ENCODE peak calls at places on chromosomes 16 and 17, in four cellular contexts. One of them, this sample, is unnamed.

GRCh38 chr17:70172921-70173320 is 3.6 kb downstream of the KCNJ2 start:
- DNase-seq in effector memory CD4-positive, alpha-beta T cell: no peak
- DNase-seq in K562: no peak
- DNase-seq in GM23248: peak; percentile 49
- DNase-seq in this sample: no peak

GRCh38 chr17:18921912-18922451 is 30.0 kb upstream of the SLC5A10 start:
- DNase-seq in effector memory CD4-positive, alpha-beta T cell: no peak
- DNase-seq in K562: peak; percentile 27
- DNase-seq in GM23248: no peak
- DNase-seq in this sample: no peak

GRCh38 chr16:637081-638018 is 1.2 kb upstream of the METTL26 start:
- DNase-seq in effector memory CD4-positive, alpha-beta T cell: peak; percentile 83
- DNase-seq in K562: peak; percentile 89
- DNase-seq in GM23248: peak; percentile 94
- DNase-seq in this sample: peak; percentile 89

GRCh38 chr17:48546187-48546923 is 1.4 kb upstream of the HOXB2 start:
- DNase-seq in effector memory CD4-positive, alpha-beta T cell: no peak
- DNase-seq in K562: peak; percentile 69
- DNase-seq in GM23248: peak; percentile 61
- DNase-seq in this sample: no peak

GRCh38 chr16:14496786-14497185 is 133.3 kb downstream of the PARN start:
- DNase-seq in effector memory CD4-positive, alpha-beta T cell: no peak
- DNase-seq in K562: no peak
- DNase-seq in GM23248: no peak
- DNase-seq in this sample: no peak

GRCh38 chr16:17476414-17477259 is 5.9 kb upstream of the XYLT1 start:
- DNase-seq in effector memory CD4-positive, alpha-beta T cell: no peak
- DNase-seq in K562: peak; percentile 18
- DNase-seq in GM23248: peak; percentile 85
- DNase-seq in this sample: peak; percentile 72

GRCh38 chr16:20879175-20880053 is 20.7 kb downstream of the DCUN1D3 start:
- DNase-seq in effector memory CD4-positive, alpha-beta T cell: no peak
- DNase-seq in K562: no peak
- DNase-seq in GM23248: peak; percentile 58
- DNase-seq in this sample: no peak

GRCh38 chr17:57993471-57994365 is 5.7 kb upstream of the VEZF1 start:
- DNase-seq in effector memory CD4-positive, alpha-beta T cell: no peak
- DNase-seq in K562: no peak
- DNase-seq in GM23248: no peak
- DNase-seq in this sample: peak; percentile 23

GRCh38 chr16:5500526-5500925 is 402.9 kb upstream of the EEF2KMT start:
- DNase-seq in effector memory CD4-positive, alpha-beta T cell: no peak
- DNase-seq in K562: no peak
- DNase-seq in GM23248: no peak
- DNase-seq in this sample: no peak

GRCh38 chr17:67020293-67020766 is 24.0 kb upstream of the CACNG1 start:
- DNase-seq in effector memory CD4-positive, alpha-beta T cell: no peak
- DNase-seq in K562: peak; percentile 11
- DNase-seq in GM23248: no peak
- DNase-seq in this sample: no peak

GRCh38 chr17:6455321-6455705 is 11.1 kb downstream of the PIMREG start:
- DNase-seq in effector memory CD4-positive, alpha-beta T cell: no peak
- DNase-seq in K562: no peak
- DNase-seq in GM23248: no peak
- DNase-seq in this sample: no peak

GRCh38 chr16:85662976-85663830 is 25.6 kb downstream of the GINS2 start:
- DNase-seq in effector memory CD4-positive, alpha-beta T cell: no peak
- DNase-seq in K562: no peak
- DNase-seq in GM23248: no peak
- DNase-seq in this sample: no peak

GRCh38 chr16:89504061-89504460 is 4.1 kb upstream of the SPG7 start:
- DNase-seq in effector memory CD4-positive, alpha-beta T cell: no peak
- DNase-seq in K562: no peak
- DNase-seq in GM23248: no peak
- DNase-seq in this sample: no peak

GRCh38 chr16:81551141-81551808 is 106.7 kb downstream of the CMIP start:
- DNase-seq in effector memory CD4-positive, alpha-beta T cell: no peak
- DNase-seq in K562: peak; percentile 54
- DNase-seq in GM23248: peak; percentile 92
- DNase-seq in this sample: no peak

GRCh38 chr16:35788381-35788780 is 2329.0 kb downstream of the TP53TG3F start:
- DNase-seq in effector memory CD4-positive, alpha-beta T cell: no peak
- DNase-seq in K562: no peak
- DNase-seq in GM23248: no peak
- DNase-seq in this sample: no peak

GRCh38 chr17:7014995-7015586 is 2.7 kb downstream of the RNASEK start:
- DNase-seq in effector memory CD4-positive, alpha-beta T cell: peak; percentile 86
- DNase-seq in K562: no peak
- DNase-seq in GM23248: peak; percentile 81
- DNase-seq in this sample: no peak

GRCh38 chr17:43601280-43602050 is 55.3 kb upstream of the ETV4 start:
- DNase-seq in effector memory CD4-positive, alpha-beta T cell: no peak
- DNase-seq in K562: no peak
- DNase-seq in GM23248: no peak
- DNase-seq in this sample: peak; percentile 59

GRCh38 chr16:70388281-70388680 is 41.6 kb downstream of the DDX19A start:
- DNase-seq in effector memory CD4-positive, alpha-beta T cell: no peak
- DNase-seq in K562: no peak
- DNase-seq in GM23248: no peak
- DNase-seq in this sample: no peak

GRCh38 chr16:27430512-27430911 is 28.5 kb downstream of the IL21R start:
- DNase-seq in effector memory CD4-positive, alpha-beta T cell: no peak
- DNase-seq in K562: no peak
- DNase-seq in GM23248: no peak
- DNase-seq in this sample: no peak

GRCh38 chr17:29549169-29549935 is 17.5 kb downstream of the ABHD15 start:
- DNase-seq in effector memory CD4-positive, alpha-beta T cell: no peak
- DNase-seq in K562: no peak
- DNase-seq in GM23248: no peak
- DNase-seq in this sample: no peak

GRCh38 chr17:11608396-11608795 is 10.1 kb downstream of the DNAH9 start:
- DNase-seq in effector memory CD4-positive, alpha-beta T cell: no peak
- DNase-seq in K562: peak; percentile 33
- DNase-seq in GM23248: peak; percentile 1
- DNase-seq in this sample: no peak

GRCh38 chr17:68290955-68291835 is at the start of the genes ARSG and SLC16A6:
- DNase-seq in effector memory CD4-positive, alpha-beta T cell: peak; percentile 77
- DNase-seq in K562: peak; percentile 90
- DNase-seq in GM23248: peak; percentile 72
- DNase-seq in this sample: peak; percentile 96

GRCh38 chr17:59151591-59151990 is 3.4 kb downstream of the SKA2 start:
- DNase-seq in effector memory CD4-positive, alpha-beta T cell: no peak
- DNase-seq in K562: no peak
- DNase-seq in GM23248: no peak
- DNase-seq in this sample: no peak

GRCh38 chr17:81445642-81446500 is 50.6 kb downstream of the BAHCC1 start:
- DNase-seq in effector memory CD4-positive, alpha-beta T cell: no peak
- DNase-seq in K562: no peak
- DNase-seq in GM23248: no peak
- DNase-seq in this sample: no peak

GRCh38 chr16:58515871-58516767 is 802 bp downstream of the SETD6 start:
- DNase-seq in effector memory CD4-positive, alpha-beta T cell: peak; percentile 25
- DNase-seq in K562: peak; percentile 49
- DNase-seq in GM23248: peak; percentile 33
- DNase-seq in this sample: no peak

GRCh38 chr17:14204546-14204945 is 32.1 kb downstream of the CDRT15 start:
- DNase-seq in effector memory CD4-positive, alpha-beta T cell: no peak
- DNase-seq in K562: no peak
- DNase-seq in GM23248: no peak
- DNase-seq in this sample: no peak

GRCh38 chr17:15893333-15894024 is 51.5 kb upstream of the ADORA2B start:
- DNase-seq in effector memory CD4-positive, alpha-beta T cell: no peak
- DNase-seq in K562: peak; percentile 53
- DNase-seq in GM23248: peak; percentile 29
- DNase-seq in this sample: no peak

GRCh38 chr17:79280822-79281572 is 206.4 kb downstream of the ENGASE start:
- DNase-seq in effector memory CD4-positive, alpha-beta T cell: no peak
- DNase-seq in K562: no peak
- DNase-seq in GM23248: no peak
- DNase-seq in this sample: no peak

GRCh38 chr16:17768257-17768656 is 297.5 kb upstream of the XYLT1 start:
- DNase-seq in effector memory CD4-positive, alpha-beta T cell: no peak
- DNase-seq in K562: no peak
- DNase-seq in GM23248: peak; percentile 69
- DNase-seq in this sample: no peak

GRCh38 chr17:71974051-71974450 is 146.8 kb upstream of the SOX9 start:
- DNase-seq in effector memory CD4-positive, alpha-beta T cell: no peak
- DNase-seq in K562: no peak
- DNase-seq in GM23248: no peak
- DNase-seq in this sample: no peak

GRCh38 chr16:28538733-28539596 is at the start of gene NUPR1:
- DNase-seq in effector memory CD4-positive, alpha-beta T cell: no peak
- DNase-seq in K562: no peak
- DNase-seq in GM23248: peak; percentile 98
- DNase-seq in this sample: no peak

GRCh38 chr17:79144090-79144610 is 69.5 kb downstream of the ENGASE start:
- DNase-seq in effector memory CD4-positive, alpha-beta T cell: no peak
- DNase-seq in K562: no peak
- DNase-seq in GM23248: no peak
- DNase-seq in this sample: no peak

GRCh38 chr17:80529104-80529903 is 15.3 kb upstream of the RPTOR start:
- DNase-seq in effector memory CD4-positive, alpha-beta T cell: no peak
- DNase-seq in K562: no peak
- DNase-seq in GM23248: no peak
- DNase-seq in this sample: peak; percentile 68

DNA sequence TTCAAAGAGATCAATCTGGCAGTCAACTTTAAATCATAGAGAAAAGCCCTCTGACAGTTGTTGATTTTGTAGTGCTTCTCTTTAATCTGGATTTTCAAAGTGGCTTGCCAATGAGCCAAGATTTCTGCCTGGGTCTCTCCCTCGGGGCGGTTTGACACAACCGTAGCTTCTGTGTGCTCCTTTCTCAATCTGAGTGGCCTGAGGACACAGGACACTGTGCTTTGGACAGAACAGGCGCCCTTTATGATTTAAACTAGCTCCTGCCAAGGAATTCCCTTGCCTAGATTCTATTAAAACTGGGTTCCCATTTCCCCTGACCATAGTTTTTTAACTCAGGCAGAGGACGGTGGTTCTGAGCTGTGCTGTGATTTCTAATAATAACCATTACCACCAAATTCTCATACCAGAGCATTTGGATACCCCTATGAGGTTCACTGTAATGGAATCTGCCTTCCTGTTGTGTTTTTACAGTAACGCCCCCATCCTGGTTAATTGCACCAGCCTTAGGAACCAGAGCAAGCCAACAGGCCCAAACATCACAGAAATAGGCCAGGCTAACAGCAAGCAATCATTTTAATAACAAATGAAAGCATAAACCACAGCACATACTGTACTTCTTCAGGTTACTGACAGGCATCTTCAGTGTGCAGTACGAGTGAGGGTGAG is 4.0 kb downstream of the ZFHX3 start:
- DNase-seq in effector memory CD4-positive, alpha-beta T cell: no peak
- DNase-seq in K562: no peak
- DNase-seq in GM23248: peak; percentile 60
- DNase-seq in this sample: no peak
- H3K4me3 ChIP-seq in effector memory CD4-positive, alpha-beta T cell: no peak overlapping the region
- H3K4me3 ChIP-seq in K562: no peak overlapping the region
- H3K4me3 ChIP-seq in GM23248: peak overlapping the region; percentile 10
- H3K4me3 ChIP-seq in this sample: no peak overlapping the region

GRCh38 chr16:15597135-15597534 is 45.8 kb downstream of the MARF1 start:
- DNase-seq in effector memory CD4-positive, alpha-beta T cell: no peak
- DNase-seq in K562: peak; percentile 18
- DNase-seq in GM23248: no peak
- DNase-seq in this sample: no peak

GRCh38 chr16:15586716-15587115 is 56.2 kb downstream of the MARF1 start:
- DNase-seq in effector memory CD4-positive, alpha-beta T cell: no peak
- DNase-seq in K562: no peak
- DNase-seq in GM23248: no peak
- DNase-seq in this sample: no peak

GRCh38 chr16:15593235-15593634 is 49.7 kb downstream of the MARF1 start:
- DNase-seq in effector memory CD4-positive, alpha-beta T cell: no peak
- DNase-seq in K562: peak; percentile 54
- DNase-seq in GM23248: no peak
- DNase-seq in this sample: no peak

GRCh38 chr16:15587152-15587825 is 55.7 kb downstream of the MARF1 start:
- DNase-seq in effector memory CD4-positive, alpha-beta T cell: no peak
- DNase-seq in K562: no peak
- DNase-seq in GM23248: no peak
- DNase-seq in this sample: no peak

GRCh38 chr16:15592324-15592723 is 50.6 kb downstream of the MARF1 start:
- DNase-seq in effector memory CD4-positive, alpha-beta T cell: no peak
- DNase-seq in K562: no peak
- DNase-seq in GM23248: no peak
- DNase-seq in this sample: no peak
- H3K27ac ChIP-seq in effector memory CD4-positive, alpha-beta T cell: peak overlapping the region; percentile 48
- H3K27ac ChIP-seq in K562: peak overlapping the region; percentile 37
- H3K27ac ChIP-seq in GM23248: no peak overlapping the region
- H3K27ac ChIP-seq in this sample: no peak overlapping the region

GRCh38 chr16:2003231-2003826 is 6.3 kb downstream of the ZNF598 start:
- DNase-seq in effector memory CD4-positive, alpha-beta T cell: no peak
- DNase-seq in K562: no peak
- DNase-seq in GM23248: no peak
- DNase-seq in this sample: no peak

GRCh38 chr16:2005646-2006045 is 4.0 kb downstream of the ZNF598 start:
- DNase-seq in effector memory CD4-positive, alpha-beta T cell: no peak
- DNase-seq in K562: no peak
- DNase-seq in GM23248: no peak
- DNase-seq in this sample: no peak

GRCh38 chr16:2002406-2003230 is 7.0 kb downstream of the ZNF598 start:
- DNase-seq in effector memory CD4-positive, alpha-beta T cell: no peak
- DNase-seq in K562: no peak
- DNase-seq in GM23248: no peak
- DNase-seq in this sample: no peak

GRCh38 chr16:2004795-2005517 is 4.7 kb downstream of the ZNF598 start:
- DNase-seq in effector memory CD4-positive, alpha-beta T cell: no peak
- DNase-seq in K562: no peak
- DNase-seq in GM23248: peak; percentile 27
- DNase-seq in this sample: no peak

GRCh38 chr16:2003827-2004641 is 5.6 kb downstream of the ZNF598 start:
- DNase-seq in effector memory CD4-positive, alpha-beta T cell: peak; percentile 76
- DNase-seq in K562: peak; percentile 97
- DNase-seq in GM23248: peak; percentile 94
- DNase-seq in this sample: peak; percentile 98
- H3K4me3 ChIP-seq in effector memory CD4-positive, alpha-beta T cell: no peak overlapping the region
- H3K4me3 ChIP-seq in K562: no peak overlapping the region
- H3K4me3 ChIP-seq in GM23248: no peak overlapping the region
- H3K4me3 ChIP-seq in this sample: peak overlapping the region; percentile 6

DNA sequence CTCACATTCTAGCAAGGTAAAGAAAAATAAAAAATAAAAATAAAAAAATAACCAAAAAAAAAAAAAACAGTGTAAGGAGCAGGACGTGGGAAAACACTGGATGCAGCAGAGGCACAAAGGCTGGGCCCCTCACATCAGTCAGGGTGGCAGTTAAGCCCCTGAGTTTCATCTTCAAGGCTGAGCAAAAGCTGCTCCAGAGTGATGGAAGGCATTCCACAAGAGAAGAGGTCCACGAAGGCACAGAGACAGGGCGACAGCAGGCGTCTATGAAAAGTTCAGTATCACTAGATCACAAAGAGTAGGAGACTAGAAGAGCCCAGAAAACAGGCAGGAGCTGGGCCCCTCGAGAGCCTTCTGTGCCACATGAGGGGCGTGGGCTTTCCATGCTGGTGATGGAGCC is 12.0 kb downstream of the TMEM186 start:
- DNase-seq in effector memory CD4-positive, alpha-beta T cell: no peak
- DNase-seq in K562: no peak
- DNase-seq in GM23248: no peak
- DNase-seq in this sample: no peak
- H3K27ac ChIP-seq in effector memory CD4-positive, alpha-beta T cell: no peak overlapping the region
- H3K27ac ChIP-seq in K562: no peak overlapping the region
- H3K27ac ChIP-seq in GM23248: no peak overlapping the region
- H3K27ac ChIP-seq in this sample: no peak overlapping the region

This sample was measured in WERI-Rb-1.